ENCODE peak calls at places on chromosomes 7 and 10, in eight cellular contexts. S is heart right ventricle; I is NCI-H748 treated with DMSO at 0.1 percent for 48 hours; Q is B cell; T is neural crest cell; K is activated naive CD4-positive, alpha-beta T cell treated with anti-CD3 and anti-CD28 coated beads, Interleukin-2, amount 10 ng/mL, durations not matched to agents 7 days and 5 days; N is psoas muscle; G is AG08395. Z is an unnamed sample.

GRCh38 chr7:2465928-2466327 is 10.3 kb downstream of the GRIFIN start:
- DNase-seq in N (no peak), G (no peak), S (no peak), I (no peak), T (peak), Q (no peak), K (no peak), Z (no peak)

GRCh38 chr10:93281367-93281720 is 200.8 kb downstream of the MYOF start:
- DNase-seq in T (no peak), N (no peak), G (no peak), S (no peak), I (no peak), Q (no peak), K (no peak), Z (no peak)

GRCh38 chr7:44064791-44065430 is 456 bp downstream of the PGAM2 start:
- DNase-seq in I (no peak), T (no peak), G (no peak), Q (no peak), K (no peak), N (peak), S (no peak), Z (no peak)

GRCh38 chr10:110850990-110851389 is 20.7 kb upstream of the PDCD4 start:
- DNase-seq in G (peak), Q (no peak), T (no peak), S (no peak), K (peak), I (no peak), N (no peak), Z (no peak)

GRCh38 chr10:71066600-71066999 is 145.8 kb upstream of the UNC5B start:
- DNase-seq in T (no peak), I (no peak), G (no peak), K (no peak), N (no peak), S (no peak), Q (no peak), Z (no peak)

GRCh38 chr10:34156781-34157425 is 658.2 kb downstream of the PARD3 start:
- DNase-seq in S (no peak), K (no peak), N (no peak), G (peak), I (no peak), Q (no peak), T (no peak), Z (no peak)

GRCh38 chr7:149459540-149460433 is 1.1 kb downstream of the ZNF777 start:
- DNase-seq in Q (peak), T (peak), I (no peak), S (no peak), N (no peak), G (peak), K (peak), Z (no peak)

GRCh38 chr7:27101188-27101905 is 1.1 kb downstream of the HOXA2 start:
- DNase-seq in K (no peak), G (no peak), S (no peak), I (no peak), Q (no peak), N (no peak), T (no peak), Z (no peak)

GRCh38 chr10:112735041-112735690 is 214.9 kb upstream of the TCF7L2 start:
- DNase-seq in S (no peak), Q (no peak), T (no peak), I (no peak), G (peak), N (no peak), K (no peak), Z (no peak)

GRCh38 chr10:28250782-28251181 is 52.1 kb downstream of the MPP7 start:
- DNase-seq in K (no peak), T (no peak), N (no peak), S (no peak), G (peak), I (no peak), Q (no peak), Z (no peak)

GRCh38 chr10:30751678-30752331 is 122.3 kb upstream of the LYZL2 start:
- DNase-seq in S (peak), Q (peak), G (peak), K (peak), I (no peak), T (peak), N (peak), Z (peak)

GRCh38 chr10:61901829-61902447 is 439 bp downstream of the ARID5B start:
- DNase-seq in G (peak), N (no peak), Q (no peak), K (no peak), T (peak), S (no peak), I (no peak), Z (no peak)

GRCh38 chr7:108598153-108598552 is 28.5 kb downstream of the DNAJB9 start:
- DNase-seq in S (no peak), G (no peak), T (no peak), K (no peak), I (peak), Q (no peak), N (no peak), Z (no peak)

GRCh38 chr10:110336111-110336721 is 31.5 kb upstream of the SMNDC1 start:
- DNase-seq in G (peak), N (no peak), K (no peak), T (no peak), Q (no peak), S (no peak), I (no peak), Z (no peak)

GRCh38 chr10:56537984-56538383 is 176.9 kb upstream of the ZWINT start:
- DNase-seq in T (no peak), Q (no peak), G (peak), K (no peak), I (no peak), S (no peak), N (no peak), Z (no peak)

GRCh38 chr7:150898475-150899011 is 46.2 kb downstream of the AOC1 start:
- DNase-seq in K (peak), I (peak), Q (peak), G (peak), N (peak), T (peak), S (peak), Z (peak)

GRCh38 chr7:131556912-131557457 is 557 bp upstream of the PODXL start:
- DNase-seq in S (no peak), K (no peak), G (no peak), I (no peak), N (no peak), T (peak), Q (no peak), Z (no peak)

GRCh38 chr7:48089415-48089975 is 430 bp downstream of the UPP1 start:
- DNase-seq in G (no peak), I (peak), T (no peak), Q (peak), N (peak), K (peak), S (no peak), Z (peak)

GRCh38 chr10:33876547-33877400 is 542.3 kb upstream of the NRP1 start:
- DNase-seq in Q (no peak), G (no peak), K (no peak), I (no peak), S (no peak), T (no peak), N (no peak), Z (no peak)

GRCh38 chr10:59346321-59346720 is 16.0 kb downstream of the FAM13C start:
- DNase-seq in I (no peak), T (no peak), S (no peak), Q (no peak), K (no peak), N (peak), G (no peak), Z (no peak)

GRCh38 chr10:30742471-30742870 is 112.9 kb upstream of the LYZL2 start:
- DNase-seq in K (no peak), N (no peak), G (no peak), I (no peak), Q (no peak), T (no peak), S (no peak), Z (no peak)

GRCh38 chr10:100812978-100813377 is 67.6 kb downstream of the PAX2 start:
- DNase-seq in I (no peak), Q (no peak), K (no peak), T (no peak), S (no peak), G (no peak), N (no peak), Z (no peak)

Z was measured in stimulated activated CD8-positive, alpha-beta memory T cell treated with anti-CD3 and anti-CD28 coated beads, Interleukin-4, amount 100 ng/mL, for 4 hours.